ENCODE peak calls at places on chromosomes 13 and 19, in eight cellular contexts. M is ovary, T is stomach, W is A549, G is tibial nerve, E is upper lobe of left lung, N is SK-N-SH, Q is H1. R is an unnamed sample.

GRCh38 chr19:912181-913079 is 589 bp downstream of the R3HDM4 start:
- DNase-seq in N (no peak), T (no peak), G (no peak), E (no peak), W (no peak), M (peak), Q (no peak), R (no peak)

GRCh38 chr13:109750376-109750775 is 36.0 kb downstream of the IRS2 start:
- DNase-seq in N (no peak), T (no peak), W (no peak), E (no peak), M (no peak), Q (no peak), G (no peak), R (no peak)

GRCh38 chr13:111168116-111168515 is 53.0 kb downstream of the ARHGEF7 start:
- DNase-seq in E (no peak), W (no peak), G (no peak), N (no peak), T (no peak), Q (no peak), M (no peak), R (no peak)

GRCh38 chr19:31821346-31821745 is 472.1 kb upstream of the TSHZ3 start:
- DNase-seq in G (no peak), M (no peak), T (no peak), Q (no peak), W (no peak), N (no peak), E (no peak), R (no peak)

GRCh38 chr13:105007166-105007808 is 1528.2 kb downstream of the EFNB2 start:
- DNase-seq in E (no peak), N (no peak), G (no peak), T (no peak), W (no peak), M (no peak), Q (no peak), R (no peak)

GRCh38 chr19:6088677-6089063 is 21.6 kb downstream of the RFX2 start:
- DNase-seq in G (no peak), Q (no peak), E (no peak), W (no peak), T (no peak), N (no peak), M (no peak), R (no peak)

GRCh38 chr13:48585456-48585840 is 52.6 kb upstream of the RCBTB2 start:
- DNase-seq in W (no peak), M (no peak), G (no peak), N (no peak), Q (no peak), E (no peak), T (peak), R (peak)

GRCh38 chr13:50740052-50740741 is 103.3 kb downstream of the DLEU7 start:
- DNase-seq in T (no peak), W (no peak), Q (no peak), N (no peak), G (no peak), M (no peak), E (no peak), R (no peak)

GRCh38 chr19:8392017-8392591 is 1.9 kb downstream of the RAB11B start:
- DNase-seq in Q (no peak), N (peak), G (no peak), E (peak), M (no peak), T (peak), W (no peak), R (no peak)

GRCh38 chr19:7562646-7563393 is 27.3 kb downstream of the PNPLA6 start:
- DNase-seq in E (no peak), N (no peak), T (no peak), W (no peak), Q (no peak), G (no peak), M (no peak), R (no peak)

GRCh38 chr13:105543742-105544141 is 991.7 kb downstream of the EFNB2 start:
- DNase-seq in G (no peak), E (no peak), T (no peak), N (no peak), M (no peak), Q (no peak), W (no peak), R (no peak)

GRCh38 chr19:52369463-52370340 is at the start of gene ZNF880:
- DNase-seq in T (peak), G (peak), N (peak), E (peak), Q (peak), M (peak), W (peak), R (peak)

GRCh38 chr19:39382991-39383828 is 7.7 kb downstream of the PAF1 start:
- DNase-seq in G (no peak), W (no peak), Q (no peak), M (no peak), N (no peak), T (no peak), E (no peak), R (no peak)

GRCh38 chr19:49200238-49200862 is 42.8 kb downstream of the TRPM4 start:
- DNase-seq in T (no peak), M (no peak), W (peak), E (no peak), G (no peak), N (peak), Q (no peak), R (peak)

GRCh38 chr13:29947839-29948238 is 97.4 kb upstream of the UBL3 start:
- DNase-seq in Q (no peak), N (no peak), G (no peak), M (no peak), T (no peak), E (no peak), W (no peak), R (no peak)

GRCh38 chr19:4369888-4370260 is 26.5 kb downstream of the MPND start:
- DNase-seq in E (peak), M (no peak), Q (no peak), N (no peak), W (no peak), G (no peak), T (peak), R (peak)

GRCh38 chr19:41449079-41449864 is 6.3 kb downstream of the ERICH4 start:
- DNase-seq in G (peak), E (peak), N (peak), Q (peak), W (peak), T (peak), M (peak), R (peak)

GRCh38 chr19:3512562-3512961 is 6.5 kb downstream of the FZR1 start:
- DNase-seq in Q (no peak), W (no peak), E (no peak), M (no peak), N (no peak), G (no peak), T (no peak), R (no peak)

GRCh38 chr13:23506071-23506820 is 64.0 kb upstream of the TNFRSF19 start:
- DNase-seq in Q (no peak), E (no peak), M (no peak), T (no peak), W (no peak), N (peak), G (no peak), R (no peak)

GRCh38 chr13:103531278-103531677 is 465.1 kb upstream of the SLC10A2 start:
- DNase-seq in W (no peak), N (no peak), Q (no peak), E (no peak), T (no peak), M (no peak), G (no peak), R (no peak)

GRCh38 chr19:16018801-16019551 is 57.3 kb upstream of the TPM4 start:
- DNase-seq in N (peak), M (no peak), Q (no peak), T (peak), W (no peak), E (no peak), G (no peak), R (no peak)

GRCh38 chr13:82938644-82939043 is 943.6 kb downstream of the SLITRK1 start:
- DNase-seq in N (no peak), W (no peak), T (no peak), G (no peak), M (no peak), Q (no peak), E (no peak), R (no peak)

GRCh38 chr19:54158812-54159351 is 639 bp downstream of the LENG1 start:
- DNase-seq in T (no peak), E (no peak), Q (no peak), M (no peak), N (no peak), W (peak), G (no peak), R (no peak)

GRCh38 chr13:27425151-27425917 is 915 bp downstream of the GTF3A start:
- DNase-seq in Q (no peak), G (no peak), W (no peak), N (no peak), E (no peak), T (no peak), M (no peak), R (no peak)
- H3K27ac ChIP-seq in Q (no peak), G (peak), W (peak), N (no peak), E (peak), T (peak), M (peak), R (peak)

GRCh38 chr13:37293295-37293694 is 187.8 kb upstream of the CSNK1A1L start:
- DNase-seq in N (no peak), E (no peak), G (no peak), T (no peak), W (no peak), Q (no peak), M (no peak), R (no peak)

GRCh38 chr13:37289212-37289935 is 183.9 kb upstream of the CSNK1A1L start:
- DNase-seq in N (no peak), G (no peak), Q (no peak), E (no peak), T (peak), M (no peak), W (no peak), R (no peak)

GRCh38 chr13:37295573-37295972 is 190.1 kb upstream of the CSNK1A1L start:
- DNase-seq in G (no peak), T (peak), W (no peak), Q (no peak), M (no peak), E (no peak), N (no peak), R (no peak)

GRCh38 chr13:37290691-37291090 is 185.2 kb upstream of the CSNK1A1L start:
- DNase-seq in G (no peak), T (no peak), N (no peak), Q (no peak), W (no peak), M (no peak), E (no peak), R (no peak)

GRCh38 chr13:37295046-37295445 is 189.6 kb upstream of the CSNK1A1L start:
- DNase-seq in Q (no peak), T (peak), M (no peak), W (no peak), N (no peak), G (no peak), E (no peak), R (no peak)
- TF ChIP-seq CTCF in Q (no peak), T (no peak), M (no peak), W (no peak), N (no peak), G (no peak), E (no peak), R (no peak)

GRCh38 chr19:46753420-46754155 is 7.3 kb upstream of the STRN4 start:
- DNase-seq in E (peak), M (no peak), W (peak), Q (no peak), N (peak), T (peak), G (no peak), R (peak)
- TF ChIP-seq EP300 in E (no peak), M (no peak), W (no peak), Q (no peak), N (no peak), T (no peak), G (no peak), R (no peak)

DNA sequence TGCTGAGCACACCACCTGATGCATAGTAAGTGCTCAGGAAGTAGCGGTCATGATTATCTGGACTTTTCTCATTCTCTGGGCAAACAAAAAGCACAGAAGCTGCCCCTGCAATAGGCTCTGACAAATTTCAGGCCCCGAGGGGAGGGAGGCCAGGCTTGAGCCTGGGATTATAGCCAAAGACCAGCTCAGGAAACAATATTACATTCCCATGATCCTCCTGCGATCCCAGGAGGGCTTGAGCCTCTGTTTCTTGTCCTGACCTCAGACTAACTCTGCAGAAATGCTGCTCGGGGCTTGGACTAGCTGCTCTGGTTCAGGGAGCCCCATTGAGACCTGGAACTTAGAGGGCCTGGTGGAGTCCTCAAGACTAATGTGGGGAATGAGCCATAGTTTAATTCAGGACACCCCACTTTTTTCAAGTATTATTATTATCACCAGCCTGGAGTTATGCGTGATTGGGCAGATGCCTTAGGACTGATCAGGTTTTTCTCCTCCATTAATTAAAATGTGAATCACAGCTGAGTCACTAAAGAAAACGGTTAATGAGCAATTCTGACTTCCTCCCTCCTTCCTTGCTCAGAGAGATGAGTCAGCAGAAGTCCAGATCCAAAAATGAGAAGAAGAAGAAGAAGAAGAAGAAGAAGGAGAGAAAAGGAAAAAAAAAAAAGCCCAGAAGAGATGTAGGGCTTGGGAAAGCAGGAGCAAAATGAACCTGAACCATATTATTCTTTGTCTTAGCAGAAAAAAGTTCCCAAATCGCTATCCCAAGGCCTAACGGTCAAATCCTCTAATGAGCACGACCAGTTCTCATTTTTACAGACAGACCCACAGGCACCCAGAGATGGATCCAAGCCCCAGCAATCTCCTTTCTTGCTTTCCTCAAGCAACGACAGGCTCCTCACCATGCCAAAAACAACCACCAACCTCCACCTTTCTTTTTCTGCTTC is 107.2 kb downstream of the CACNA1A start:
- DNase-seq in Q (no peak), G (no peak), E (no peak), W (peak), T (no peak), M (no peak), N (no peak), R (no peak)
- H3K27ac ChIP-seq in Q (no peak), G (no peak), E (no peak), W (no peak), T (no peak), M (no peak), N (no peak), R (no peak)

R was measured in transverse colon.